ENCODE peak calls at places on chromosomes 5 and 9, in five cellular contexts. A is GM20000; K is NCI-H1436 treated with DMSO at 0.1 percent for 48 hours; X is pancreas; V is stimulated activated CD4-positive, alpha-beta T cell treated with anti-CD3 and anti-CD28 coated beads, Interleukin-4, amount 100 ng/mL, for 24 hours. Y is an unnamed sample.
A peak's percentile ranks its signal among the peaks of the same experiment; 100 is the strongest.

GRCh38 chr5:142783601-142784291 is 13.6 kb downstream of the ARHGAP26 start:
- DNase-seq in A (no peak), K (no peak), X (no peak), V (peak; percentile 70), Y (peak; percentile 19)

GRCh38 chr9:90793729-90794128 is 7.9 kb upstream of the SYK start:
- DNase-seq in A (no peak), K (no peak), X (no peak), V (no peak), Y (no peak)

GRCh38 chr5:151686673-151687378 is at the start of gene SPARC:
- DNase-seq in A (peak; percentile 52), K (no peak), X (peak; percentile 18), V (no peak), Y (peak; percentile 88)

GRCh38 chr5:72366324-72366976 is 46.3 kb downstream of the PTCD2 start:
- DNase-seq in A (peak; percentile 49), K (no peak), X (peak; percentile 44), V (peak; percentile 23), Y (peak; percentile 66)

GRCh38 chr9:70883056-70883455 is 238.4 kb downstream of the TRPM3 start:
- DNase-seq in A (no peak), K (no peak), X (no peak), V (no peak), Y (no peak)

GRCh38 chr5:160281275-160281674 is 31.1 kb downstream of the CCNJL start:
- DNase-seq in A (no peak), K (no peak), X (no peak), V (no peak), Y (no peak)

GRCh38 chr9:15735083-15735974 is 182.5 kb downstream of the CCDC171 start:
- DNase-seq in A (no peak), K (no peak), X (no peak), V (no peak), Y (peak; percentile 31)

GRCh38 chr9:133609311-133610098 is at the start of gene FAM163B:
- DNase-seq in A (no peak), K (no peak), X (peak; percentile 58), V (peak; percentile 36), Y (no peak)

GRCh38 chr5:95808686-95809413 is 13.7 kb downstream of the GLRX start:
- DNase-seq in A (peak; percentile 86), K (peak; percentile 24), X (no peak), V (peak; percentile 75), Y (no peak)

GRCh38 chr5:125433457-125433856 is 687.0 kb upstream of the ZNF608 start:
- DNase-seq in A (no peak), K (no peak), X (no peak), V (no peak), Y (no peak)

GRCh38 chr9:89996717-89997116 is 391.9 kb downstream of the GADD45G start:
- DNase-seq in A (no peak), K (no peak), X (no peak), V (peak; percentile 15), Y (no peak)

GRCh38 chr5:42830924-42831323 is 19.2 kb upstream of the SELENOP start:
- DNase-seq in A (no peak), K (no peak), X (no peak), V (no peak), Y (no peak)

GRCh38 chr5:32828492-32828891 is 117.4 kb downstream of the NPR3 start:
- DNase-seq in A (no peak), K (no peak), X (no peak), V (no peak), Y (no peak)

GRCh38 chr9:2210201-2210600 is 195.1 kb downstream of the SMARCA2 start:
- DNase-seq in A (no peak), K (no peak), X (no peak), V (no peak), Y (no peak)

GRCh38 chr9:111413996-111414395 is 70.2 kb downstream of the ECPAS start:
- DNase-seq in A (no peak), K (no peak), X (no peak), V (no peak), Y (no peak)

GRCh38 chr5:174145821-174146220 is 100.3 kb downstream of the NSG2 start:
- DNase-seq in A (no peak), K (no peak), X (no peak), V (peak; percentile 8), Y (no peak)

GRCh38 chr5:36944607-36945225 is 68.1 kb downstream of the NIPBL start:
- DNase-seq in A (peak; percentile 11), K (no peak), X (no peak), V (no peak), Y (no peak)

GRCh38 chr5:39331993-39332392 is 32.3 kb downstream of the C9 start:
- DNase-seq in A (no peak), K (no peak), X (no peak), V (no peak), Y (no peak)

GRCh38 chr5:16518606-16519005 is 53.0 kb upstream of the ZNF622 start:
- DNase-seq in A (no peak), K (no peak), X (no peak), V (no peak), Y (no peak)

GRCh38 chr5:68544656-68545565 is 329.4 kb downstream of the PIK3R1 start:
- DNase-seq in A (no peak), K (no peak), X (no peak), V (no peak), Y (no peak)

GRCh38 chr9:114276908-114277821 is 45.7 kb upstream of the ORM1 start:
- DNase-seq in A (no peak), K (no peak), X (no peak), V (no peak), Y (no peak)

GRCh38 chr5:93611900-93612898 is 29.2 kb downstream of the NR2F1 start:
- DNase-seq in A (no peak), K (no peak), X (peak; percentile 25), V (no peak), Y (peak; percentile 82)

GRCh38 chr5:40627708-40628107 is 52.0 kb upstream of the PTGER4 start:
- DNase-seq in A (no peak), K (no peak), X (no peak), V (no peak), Y (no peak)

GRCh38 chr5:88930336-88930735 is 47.4 kb upstream of the MEF2C start:
- DNase-seq in A (no peak), K (no peak), X (no peak), V (no peak), Y (no peak)

GRCh38 chr5:127216906-127217675 is 73.5 kb upstream of the MEGF10 start:
- DNase-seq in A (no peak), K (no peak), X (no peak), V (no peak), Y (no peak)

GRCh38 chr9:122200960-122201635 is 27.7 kb downstream of the LHX6 start:
- DNase-seq in A (no peak), K (no peak), X (no peak), V (no peak), Y (no peak)

GRCh38 chr5:109105631-109106267 is 304.0 kb downstream of the PJA2 start:
- DNase-seq in A (no peak), K (no peak), X (no peak), V (no peak), Y (no peak)

GRCh38 chr5:181168595-181169118 is 21.3 kb downstream of the OR2V2 start:
- DNase-seq in A (no peak), K (no peak), X (no peak), V (no peak), Y (no peak)

GRCh38 chr5:154461531-154461930 is 15.7 kb downstream of the SAP30L start:
- DNase-seq in A (no peak), K (no peak), X (no peak), V (no peak), Y (no peak)

GRCh38 chr9:5336683-5337082 is 3.0 kb downstream of the RLN1 start:
- DNase-seq in A (no peak), K (no peak), X (no peak), V (no peak), Y (no peak)

GRCh38 chr5:84393969-84394368 is 9.3 kb upstream of the EDIL3 start:
- DNase-seq in A (no peak), K (no peak), X (no peak), V (no peak), Y (no peak)

GRCh38 chr5:67773439-67773988 is 442.0 kb upstream of the PIK3R1 start:
- DNase-seq in A (no peak), K (no peak), X (no peak), V (no peak), Y (no peak)

Y was measured in upper lobe of left lung.